ENCODE peak calls at places on chromosome 1, in ten cellular contexts. R is tibial nerve, T is HCT116, N is heart left ventricle, L is right lobe of liver, B is transverse colon, X is A549, F is suprapubic skin, P is K562, U is IMR-90. O is an unnamed sample.

GRCh38 chr1:207420109-207420508 is 34.0 kb upstream of the CR2 start:
- DNase-seq in R (no peak), T (no peak), N (no peak), L (no peak), B (no peak), X (no peak), F (no peak), P (no peak), U (no peak), O (no peak)

GRCh38 chr1:170685166-170685565 is 21.2 kb downstream of the PRRX1 start:
- DNase-seq in R (no peak), T (no peak), N (no peak), L (no peak), B (no peak), X (no peak), F (no peak), P (no peak), U (peak), O (no peak)

GRCh38 chr1:214525535-214526019 is 25.8 kb downstream of the PTPN14 start:
- DNase-seq in R (no peak), T (no peak), N (no peak), L (no peak), B (no peak), X (no peak), F (no peak), P (no peak), U (peak), O (no peak)

GRCh38 chr1:109011335-109011734 is 30.6 kb downstream of the WDR47 start:
- DNase-seq in R (no peak), T (no peak), N (no peak), L (no peak), B (no peak), X (no peak), F (no peak), P (no peak), U (no peak), O (no peak)

GRCh38 chr1:50308883-50309282 is 114.4 kb downstream of the DMRTA2 start:
- DNase-seq in R (no peak), T (no peak), N (no peak), L (no peak), B (no peak), X (no peak), F (no peak), P (peak), U (peak), O (no peak)

GRCh38 chr1:206796984-206797402 is 24.7 kb upstream of the IL10 start:
- DNase-seq in R (no peak), T (no peak), N (no peak), L (no peak), B (no peak), X (no peak), F (no peak), P (no peak), U (no peak), O (no peak)

GRCh38 chr1:184792450-184792969 is 37.9 kb upstream of the EDEM3 start:
- DNase-seq in R (peak), T (peak), N (peak), L (peak), B (peak), X (peak), F (peak), P (no peak), U (peak), O (peak)

GRCh38 chr1:212518188-212518951 is 85.7 kb downstream of the NENF start:
- DNase-seq in R (no peak), T (no peak), N (peak), L (peak), B (peak), X (peak), F (peak), P (no peak), U (peak), O (peak)

GRCh38 chr1:25922633-25923567 is 16.7 kb upstream of the STMN1 start:
- DNase-seq in R (no peak), T (no peak), N (peak), L (peak), B (peak), X (peak), F (peak), P (no peak), U (no peak), O (peak)

GRCh38 chr1:236757640-236758039 is 37.5 kb upstream of the MTR start:
- DNase-seq in R (no peak), T (no peak), N (no peak), L (no peak), B (no peak), X (no peak), F (no peak), P (no peak), U (no peak), O (no peak)
- H3K27ac ChIP-seq in R (no peak), T (no peak), N (no peak), L (no peak), B (no peak), X (no peak), F (no peak), P (no peak), U (no peak), O (no peak)

GRCh38 chr1:3238705-3239278 is 169.8 kb downstream of the PRDM16 start:
- DNase-seq in R (no peak), T (no peak), N (no peak), L (no peak), B (no peak), X (no peak), F (no peak), P (no peak), U (no peak), O (no peak)

GRCh38 chr1:3241236-3241550 is 172.2 kb downstream of the PRDM16 start:
- DNase-seq in R (no peak), T (no peak), N (no peak), L (no peak), B (no peak), X (no peak), F (no peak), P (no peak), U (no peak), O (no peak)

GRCh38 chr1:3241673-3242407 is 172.8 kb downstream of the PRDM16 start:
- DNase-seq in R (no peak), T (no peak), N (no peak), L (no peak), B (no peak), X (no peak), F (no peak), P (no peak), U (no peak), O (no peak)

GRCh38 chr1:3242408-3243270 is 173.6 kb downstream of the PRDM16 start:
- DNase-seq in R (no peak), T (no peak), N (no peak), L (no peak), B (no peak), X (no peak), F (no peak), P (no peak), U (no peak), O (no peak)

DNA sequence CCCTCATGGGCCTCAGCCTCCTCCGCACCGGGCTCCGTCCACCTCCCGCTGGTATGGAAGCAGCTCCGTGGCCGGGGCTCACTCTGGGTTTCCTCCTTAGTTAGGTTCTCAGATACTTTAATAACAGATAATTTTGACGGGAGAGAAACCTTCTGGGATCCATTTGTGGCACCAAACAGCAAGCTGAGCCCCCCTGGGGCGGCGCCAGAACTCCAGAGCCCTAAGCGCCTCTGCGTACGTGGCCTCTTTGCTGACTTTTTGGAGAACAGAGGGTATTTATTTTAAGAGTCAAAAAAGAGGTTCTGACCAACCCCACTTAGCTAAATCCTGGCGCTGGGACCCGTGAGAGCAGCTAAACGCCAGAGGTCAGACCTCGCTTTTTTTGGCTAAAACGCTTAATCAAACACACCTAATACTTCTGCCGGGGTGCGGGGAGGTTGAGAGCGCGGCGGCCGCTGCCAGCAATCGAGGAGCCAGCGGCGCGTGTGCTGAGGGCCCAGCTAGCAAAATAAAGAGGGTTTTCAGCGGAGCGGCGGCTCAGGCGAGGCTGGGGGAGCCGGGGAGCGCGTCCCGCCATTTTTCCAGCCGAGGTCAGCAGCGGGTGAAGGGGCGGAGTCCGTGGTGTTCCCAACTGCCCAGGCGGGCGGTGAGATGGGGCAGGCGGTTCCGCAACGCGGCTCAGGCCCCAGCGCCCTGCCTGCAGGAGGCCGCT is 171.7 kb downstream of the PRDM16 start:
- DNase-seq in R (no peak), T (no peak), N (no peak), L (no peak), B (no peak), X (no peak), F (no peak), P (peak), U (no peak), O (no peak)
- TF ChIP-seq POLR2A in R (no peak), T (no peak), N (no peak), L (no peak), B (no peak), X (no peak), F (no peak), P (no peak), U (no peak), O (no peak)

GRCh38 chr1:226686440-226687436 is 52.3 kb downstream of the ITPKB start:
- DNase-seq in R (no peak), T (no peak), N (no peak), L (no peak), B (no peak), X (no peak), F (no peak), P (no peak), U (no peak), O (no peak)

GRCh38 chr1:226687476-226687875 is 51.6 kb downstream of the ITPKB start:
- DNase-seq in R (no peak), T (no peak), N (no peak), L (no peak), B (no peak), X (no peak), F (no peak), P (no peak), U (no peak), O (no peak)

GRCh38 chr1:226688056-226688748 is 50.9 kb downstream of the ITPKB start:
- DNase-seq in R (no peak), T (no peak), N (no peak), L (no peak), B (no peak), X (no peak), F (no peak), P (no peak), U (no peak), O (no peak)

GRCh38 chr1:226682841-226683800 is 56.0 kb downstream of the ITPKB start:
- DNase-seq in R (no peak), T (no peak), N (no peak), L (no peak), B (no peak), X (no peak), F (no peak), P (no peak), U (no peak), O (no peak)

DNA sequence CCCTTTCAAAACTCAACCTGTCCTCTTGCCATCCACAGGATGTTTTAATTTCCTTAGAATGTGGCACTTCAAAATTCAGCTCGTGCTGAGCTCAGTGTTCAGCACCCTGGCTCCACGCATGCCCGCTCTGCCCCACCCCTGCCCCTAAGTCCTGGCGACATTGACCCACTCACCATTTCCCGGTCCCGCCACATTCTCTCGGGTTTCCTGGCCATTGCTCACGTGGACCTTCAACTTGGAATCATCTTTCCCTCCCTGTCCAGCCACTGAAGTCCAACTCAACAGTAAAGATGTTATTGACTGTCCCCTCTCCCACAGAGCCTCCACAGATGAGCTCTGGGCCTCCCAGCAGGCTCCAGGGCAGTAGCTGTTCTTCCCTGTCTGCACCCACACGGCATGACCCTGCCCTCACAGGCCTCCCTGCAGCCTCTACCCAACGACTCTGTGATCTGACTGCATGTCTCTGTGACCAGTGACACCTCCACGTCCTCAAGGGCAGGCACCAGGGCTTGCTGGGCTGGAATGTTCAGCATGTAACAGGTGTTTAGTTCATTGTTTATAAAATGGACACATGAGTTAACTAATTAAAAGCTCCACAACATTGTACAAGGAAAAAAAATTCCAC is 53.8 kb downstream of the ITPKB start:
- DNase-seq in R (no peak), T (no peak), N (no peak), L (no peak), B (no peak), X (no peak), F (peak), P (no peak), U (no peak), O (no peak)
- H3K27ac ChIP-seq in R (no peak), T (no peak), N (peak), L (no peak), B (no peak), X (no peak), F (no peak), P (no peak), U (no peak), O (no peak)

DNA sequence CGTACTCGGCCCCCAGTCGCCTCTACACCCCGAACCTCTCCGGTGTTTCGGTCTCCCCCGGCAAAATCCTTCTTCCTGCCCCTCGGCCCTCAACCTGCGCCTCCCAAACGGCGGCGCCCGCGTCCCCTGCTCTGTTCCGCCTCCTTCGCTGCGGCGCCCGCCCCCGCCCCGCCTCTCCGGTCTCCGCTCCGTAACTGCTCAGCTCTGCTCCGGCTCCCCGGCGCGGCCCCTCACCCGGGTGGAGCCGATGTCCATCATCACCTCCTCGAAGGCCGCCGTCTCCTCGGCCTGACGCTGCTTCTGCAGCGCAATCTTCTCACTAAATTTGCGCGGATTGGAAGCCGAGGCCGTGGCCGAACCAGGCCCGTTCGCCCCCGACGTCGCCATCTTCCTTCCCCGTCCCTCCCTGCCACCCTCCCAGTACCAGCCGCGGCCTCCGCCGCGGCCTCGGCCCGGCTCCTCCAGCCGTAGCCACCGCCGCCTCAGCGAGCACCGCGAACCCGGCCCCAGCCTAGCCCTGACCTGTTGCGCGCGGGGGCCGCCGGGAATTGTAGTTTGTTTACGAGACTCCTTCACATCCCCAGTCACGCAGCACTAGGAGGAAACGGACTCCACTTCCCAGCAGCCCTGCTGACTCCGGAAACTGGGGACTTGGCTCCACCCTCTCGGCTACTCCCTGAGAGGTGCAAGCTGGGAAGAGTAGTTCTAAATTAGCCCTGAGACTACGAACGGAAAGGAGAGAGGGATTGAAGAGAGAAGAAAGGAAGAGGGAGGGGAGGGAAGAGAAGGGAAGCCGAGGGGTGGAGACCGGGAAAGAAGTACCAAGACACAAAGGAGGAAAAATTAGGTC is at the start of gene CRTC2:
- DNase-seq in R (peak), T (peak), N (peak), L (peak), B (peak), X (peak), F (peak), P (peak), U (peak), O (peak)
- TF ChIP-seq POLR2A in R (peak), T (no peak), N (no peak), L (peak), B (peak), X (peak), F (no peak), P (peak), U (peak), O (no peak)

GRCh38 chr1:186536272-186536905 is 75.5 kb upstream of the PDC start:
- DNase-seq in R (no peak), T (no peak), N (no peak), L (no peak), B (no peak), X (no peak), F (no peak), P (no peak), U (peak), O (no peak)
- H3K27ac ChIP-seq in R (no peak), T (no peak), N (no peak), L (no peak), B (no peak), X (peak), F (no peak), P (no peak), U (peak), O (no peak)

DNA sequence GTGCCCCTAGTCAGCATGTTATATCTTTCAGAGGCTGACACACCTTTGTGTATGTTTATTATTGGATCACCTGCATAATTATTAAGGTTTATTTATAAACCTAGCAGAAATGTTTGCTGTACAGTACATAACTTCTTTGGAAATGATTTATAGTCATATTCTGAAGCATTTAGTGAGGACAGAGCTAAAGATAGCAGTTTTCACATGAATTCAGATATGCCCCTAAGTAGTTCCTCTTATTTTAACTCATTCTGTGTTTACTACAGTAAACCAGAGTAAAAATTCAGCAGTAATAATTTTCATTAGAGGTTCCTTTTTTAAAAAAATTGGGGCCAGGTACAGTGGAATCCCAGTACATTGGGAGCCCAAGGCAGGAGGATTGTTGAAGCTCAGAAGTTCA is 21.4 kb upstream of the BMP8A start:
- DNase-seq in R (no peak), T (no peak), N (no peak), L (no peak), B (no peak), X (no peak), F (no peak), P (no peak), U (no peak), O (no peak)
- TF ChIP-seq POLR2A in R (no peak), T (no peak), N (no peak), L (no peak), B (no peak), X (no peak), F (no peak), P (no peak), U (no peak), O (no peak)